ENCODE peak calls at places on chromosomes 5 and 9, in seven cellular contexts. J is body of pancreas, G is H1, F is left lung, V is nephron progenitor cell, M is type B pancreatic cell, N is tibial artery. D is an unnamed sample.

GRCh38 chr5:82365744-82366228 is 87.6 kb upstream of the RPS23 start:
- DNase-seq in M (no peak), G (no peak), F (no peak), N (no peak), J (no peak), V (no peak), D (no peak)

GRCh38 chr5:116137544-116138378 is 52.9 kb downstream of the COMMD10 start:
- DNase-seq in F (no peak), G (no peak), M (no peak), N (no peak), J (no peak), V (peak; percentile 19), D (no peak)

GRCh38 chr9:89445801-89446228 is 52.1 kb downstream of the SEMA4D start:
- DNase-seq in J (no peak), G (no peak), M (no peak), N (no peak), F (peak; percentile 37), V (no peak), D (no peak)

GRCh38 chr5:152102057-152102456 is 177.4 kb upstream of the GLRA1 start:
- DNase-seq in F (no peak), V (no peak), N (no peak), M (no peak), G (no peak), J (no peak), D (no peak)

GRCh38 chr5:140221697-140222223 is 46.8 kb downstream of the CYSTM1 start:
- DNase-seq in F (no peak), M (no peak), N (no peak), J (no peak), V (no peak), G (no peak), D (no peak)

GRCh38 chr5:173394701-173395100 is 66.5 kb upstream of the STC2 start:
- DNase-seq in F (no peak), M (no peak), V (no peak), G (no peak), J (no peak), N (no peak), D (no peak)

GRCh38 chr9:115969096-115969495 is 184.5 kb upstream of the PAPPA start:
- DNase-seq in F (no peak), M (no peak), J (no peak), G (no peak), N (no peak), V (no peak), D (no peak)

GRCh38 chr9:72983512-72984021 is 30.7 kb upstream of the ALDH1A1 start:
- DNase-seq in J (no peak), M (no peak), G (no peak), N (no peak), V (no peak), F (no peak), D (no peak)

GRCh38 chr5:98904786-98905185 is 24.0 kb downstream of the CHD1 start:
- DNase-seq in J (no peak), M (no peak), G (no peak), F (no peak), N (no peak), V (no peak), D (no peak)

GRCh38 chr5:39476466-39477215 is 51.9 kb upstream of the DAB2 start:
- DNase-seq in G (no peak), J (no peak), M (no peak), N (no peak), V (no peak), F (no peak), D (no peak)

GRCh38 chr9:112898872-112899281 is 8.2 kb upstream of the SLC46A2 start:
- DNase-seq in J (no peak), F (no peak), N (no peak), V (no peak), M (no peak), G (no peak), D (no peak)

GRCh38 chr9:90835206-90835605 is 33.6 kb downstream of the SYK start:
- DNase-seq in N (no peak), M (no peak), G (no peak), J (no peak), F (no peak), V (no peak), D (no peak)

GRCh38 chr5:141617682-141618029 is 1.1 kb downstream of the DIAPH1 start:
- DNase-seq in J (no peak), V (no peak), F (no peak), N (no peak), G (no peak), M (no peak), D (no peak)

GRCh38 chr5:113035096-113035495 is 58.5 kb downstream of the DCP2 start:
- DNase-seq in F (no peak), V (no peak), M (no peak), G (no peak), J (no peak), N (no peak), D (no peak)

GRCh38 chr9:132126837-132127236 is 35.0 kb upstream of the NTNG2 start:
- DNase-seq in G (no peak), N (no peak), M (no peak), V (no peak), F (no peak), J (no peak), D (no peak)

GRCh38 chr5:179147991-179148702 is 88.0 kb downstream of the ZNF354C start:
- DNase-seq in V (no peak), N (no peak), F (peak; percentile 62), M (no peak), G (no peak), J (no peak), D (no peak)

GRCh38 chr5:124630767-124631704 is 115.4 kb downstream of the ZNF608 start:
- DNase-seq in G (no peak), J (no peak), N (no peak), F (no peak), V (no peak), M (no peak), D (no peak)
- TF ChIP-seq CTCF in G (no peak), J (no peak), N (no peak), F (no peak), V (no peak), M (no peak), D (no peak)

GRCh38 chr5:138724470-138725146 is 28.6 kb upstream of the CTNNA1 start:
- DNase-seq in M (no peak), J (no peak), F (no peak), N (peak; percentile 24), V (no peak), G (peak; percentile 53), D (peak; percentile 69)

GRCh38 chr5:138725885-138726457 is 27.3 kb upstream of the CTNNA1 start:
- DNase-seq in M (no peak), N (no peak), F (no peak), J (no peak), G (no peak), V (no peak), D (no peak)

GRCh38 chr5:138726848-138727247 is 26.4 kb upstream of the CTNNA1 start:
- DNase-seq in M (no peak), F (no peak), V (no peak), G (no peak), J (no peak), N (no peak), D (no peak)

GRCh38 chr5:138722518-138722917 is 30.7 kb upstream of the CTNNA1 start:
- DNase-seq in J (no peak), F (no peak), V (no peak), N (no peak), M (no peak), G (no peak), D (no peak)

DNA sequence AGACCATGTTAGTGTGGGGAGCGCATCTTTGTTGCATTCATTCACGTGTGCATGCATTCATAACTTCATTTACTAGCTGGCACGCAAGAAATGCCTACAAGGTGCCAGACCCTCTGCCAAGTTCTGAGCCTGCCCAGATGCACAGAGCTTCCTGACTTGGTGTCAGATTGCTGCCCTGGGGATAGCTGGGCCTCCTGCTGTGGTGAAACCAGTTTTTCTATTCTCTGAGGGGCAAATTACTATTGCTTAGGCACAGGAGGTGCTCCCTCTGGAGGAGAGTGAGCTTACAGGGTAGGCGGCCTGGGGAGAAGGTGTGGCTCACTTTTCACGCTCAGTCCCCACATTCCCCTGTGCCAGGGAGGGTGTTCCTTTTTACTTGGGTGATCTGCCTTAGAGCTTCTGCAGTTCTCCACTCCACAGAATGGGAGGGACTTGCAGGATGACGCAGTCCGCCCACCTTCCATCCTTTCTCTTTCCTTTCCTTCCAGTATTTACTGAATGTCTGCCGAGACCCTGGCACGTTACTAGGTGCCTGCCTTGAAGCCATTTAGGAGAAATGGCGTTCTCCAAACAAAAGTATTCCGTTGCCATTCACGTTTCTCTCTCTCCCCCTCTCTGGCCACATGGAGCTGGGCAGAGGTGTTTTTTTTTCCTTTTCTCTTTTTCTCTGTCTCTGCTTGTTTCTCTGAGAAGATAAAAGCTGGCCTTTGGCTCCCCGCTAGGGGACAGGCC is 27.9 kb upstream of the CTNNA1 start:
- DNase-seq in N (no peak), G (peak; percentile 81), V (peak; percentile 24), F (no peak), M (peak; percentile 73), J (peak; percentile 13), D (no peak)
- TF ChIP-seq CTCF in N (no peak), G (peak; percentile 78), V (no peak), F (peak; percentile 11), M (peak; percentile 32), J (peak; percentile 28), D (no peak)

GRCh38 chr5:55675119-55675518 is 37.0 kb downstream of the SLC38A9 start:
- DNase-seq in J (no peak), M (no peak), V (no peak), F (no peak), N (no peak), G (no peak), D (no peak)

GRCh38 chr5:55682071-55682470 is 30.1 kb downstream of the SLC38A9 start:
- DNase-seq in M (no peak), F (no peak), J (no peak), V (no peak), N (no peak), G (no peak), D (no peak)

GRCh38 chr5:55679556-55679955 is 32.6 kb downstream of the SLC38A9 start:
- DNase-seq in G (no peak), N (no peak), F (no peak), J (no peak), V (no peak), M (no peak), D (no peak)

GRCh38 chr5:55680353-55680752 is 31.8 kb downstream of the SLC38A9 start:
- DNase-seq in F (no peak), J (no peak), N (no peak), G (no peak), M (no peak), V (no peak), D (no peak)
- TF ChIP-seq CTCF in F (no peak), J (no peak), N (no peak), G (no peak), M (no peak), V (no peak), D (no peak)

GRCh38 chr5:172147857-172148256 is 40.2 kb downstream of the STK10 start:
- DNase-seq in N (no peak), M (no peak), G (no peak), F (no peak), V (no peak), J (no peak), D (no peak)

GRCh38 chr5:172146748-172147092 is 41.3 kb downstream of the STK10 start:
- DNase-seq in M (no peak), J (no peak), F (no peak), V (no peak), G (no peak), N (no peak), D (no peak)

GRCh38 chr5:172145870-172146747 is 41.9 kb downstream of the STK10 start:
- DNase-seq in N (no peak), G (no peak), F (no peak), M (no peak), V (no peak), J (no peak), D (no peak)

GRCh38 chr5:172149073-172149472 is 39.0 kb downstream of the STK10 start:
- DNase-seq in G (no peak), M (no peak), J (no peak), F (no peak), N (no peak), V (no peak), D (no peak)

GRCh38 chr5:172148381-172148780 is 39.6 kb downstream of the STK10 start:
- DNase-seq in V (no peak), M (no peak), J (no peak), N (no peak), G (no peak), F (no peak), D (no peak)
- TF ChIP-seq CTCF in V (no peak), M (no peak), J (no peak), N (no peak), G (no peak), F (no peak), D (no peak)